ENCODE peak calls at places on chromosomes 5 and 9, in five cellular contexts. G is heart right ventricle, N is right atrium auricular region, X is cardiac muscle cell, S is NB4. K is an unnamed sample.

GRCh38 chr5:159099049-159099760 is 511 bp downstream of the EBF1 start:
- DNase-seq in G (no peak), N (no peak), X (peak), S (peak), K (peak)

GRCh38 chr5:15533124-15533893 is 33.3 kb downstream of the FBXL7 start:
- DNase-seq in G (no peak), N (no peak), X (no peak), S (no peak), K (no peak)

GRCh38 chr9:72154468-72155281 is 5.4 kb downstream of the GDA start:
- DNase-seq in G (no peak), N (no peak), X (no peak), S (no peak), K (no peak)

GRCh38 chr5:153827407-153827806 is 211.3 kb downstream of the FAM114A2 start:
- DNase-seq in G (no peak), N (no peak), X (no peak), S (peak), K (no peak)

GRCh38 chr9:114898741-114899140 is 31.6 kb downstream of the TNFSF8 start:
- DNase-seq in G (peak), N (no peak), X (no peak), S (peak), K (no peak)

GRCh38 chr9:84600739-84601138 is 68.8 kb upstream of the NTRK2 start:
- DNase-seq in G (no peak), N (no peak), X (no peak), S (no peak), K (no peak)

GRCh38 chr5:95778713-95779426 is 43.7 kb downstream of the GLRX start:
- DNase-seq in G (no peak), N (no peak), X (no peak), S (no peak), K (no peak)

GRCh38 chr5:35041251-35041650 is 6.5 kb downstream of the AGXT2 start:
- DNase-seq in G (no peak), N (no peak), X (no peak), S (no peak), K (no peak)

GRCh38 chr5:179801304-179802206 is 5.1 kb downstream of the MGAT4B start:
- DNase-seq in G (peak), N (no peak), X (peak), S (peak), K (peak)

GRCh38 chr5:68480385-68480940 is 264.9 kb downstream of the PIK3R1 start:
- DNase-seq in G (no peak), N (no peak), X (no peak), S (no peak), K (no peak)

GRCh38 chr5:68478306-68479091 is 262.9 kb downstream of the PIK3R1 start:
- DNase-seq in G (no peak), N (no peak), X (no peak), S (no peak), K (no peak)

GRCh38 chr5:68479524-68479923 is 264.0 kb downstream of the PIK3R1 start:
- DNase-seq in G (peak), N (no peak), X (no peak), S (no peak), K (no peak)

GRCh38 chr5:68475476-68475875 is 259.9 kb downstream of the PIK3R1 start:
- DNase-seq in G (no peak), N (no peak), X (no peak), S (no peak), K (no peak)

DNA sequence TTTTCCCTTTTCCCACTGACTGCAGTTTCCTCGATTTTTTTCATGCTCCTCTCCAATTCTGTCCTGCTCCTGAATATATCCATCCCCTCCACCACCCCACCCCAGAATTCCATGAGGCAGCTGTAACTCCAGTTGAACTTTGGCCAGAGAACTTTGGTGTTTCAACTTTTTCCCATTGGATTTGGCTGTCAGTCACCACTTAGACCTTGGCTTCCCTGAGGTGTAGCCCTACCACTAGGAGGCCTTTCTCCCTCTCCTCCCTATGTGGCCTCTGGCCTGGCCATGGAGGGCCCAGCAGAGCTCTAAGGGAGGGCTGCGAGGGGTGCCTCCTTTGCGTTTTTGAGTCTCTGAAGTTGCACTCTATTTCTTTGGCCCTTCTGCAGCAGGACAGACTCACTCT is 261.3 kb downstream of the PIK3R1 start:
- DNase-seq in G (no peak), N (no peak), X (no peak), S (no peak), K (no peak)
- TF ChIP-seq CTCF in G (no peak), N (no peak), X (peak), S (no peak), K (no peak)

GRCh38 chr5:171437286-171437821 is 17.9 kb downstream of the FGF18 start:
- DNase-seq in G (no peak), N (no peak), X (no peak), S (no peak), K (no peak)
- TF ChIP-seq CTCF in G (no peak), N (no peak), X (no peak), S (no peak), K (no peak)

GRCh38 chr9:2819165-2819564 is 24.7 kb downstream of the PUM3 start:
- DNase-seq in G (no peak), N (no peak), X (no peak), S (no peak), K (no peak)

GRCh38 chr9:2824054-2824453 is 19.8 kb downstream of the PUM3 start:
- DNase-seq in G (no peak), N (no peak), X (no peak), S (no peak), K (no peak)

GRCh38 chr9:2826291-2826690 is 17.6 kb downstream of the PUM3 start:
- DNase-seq in G (no peak), N (no peak), X (no peak), S (no peak), K (no peak)

GRCh38 chr9:2821855-2822254 is 22.0 kb downstream of the PUM3 start:
- DNase-seq in G (no peak), N (no peak), X (no peak), S (no peak), K (no peak)

GRCh38 chr9:2824564-2824963 is 19.3 kb downstream of the PUM3 start:
- DNase-seq in G (no peak), N (no peak), X (peak), S (peak), K (no peak)
- TF ChIP-seq CTCF in G (peak), N (no peak), X (peak), S (peak), K (no peak)

GRCh38 chr9:97570899-97571298 is 62.3 kb downstream of the TSTD2 start:
- DNase-seq in G (peak), N (peak), X (no peak), S (no peak), K (no peak)
- TF ChIP-seq CTCF in G (no peak), N (no peak), X (no peak), S (no peak), K (no peak)

GRCh38 chr5:128264567-128264966 is 181.0 kb downstream of the SLC12A2 start:
- DNase-seq in G (no peak), N (no peak), X (no peak), S (no peak), K (no peak)
- TF ChIP-seq CTCF in G (peak), N (no peak), X (no peak), S (no peak), K (no peak)